ENCODE peak calls at places on chromosomes 16 and 17, in four cellular contexts. B is kidney, E is iris pigment epithelial cell, R is skeletal muscle cell. N is an unnamed sample.

GRCh38 chr17:50863221-50863843 is 2.8 kb downstream of the TOB1 start:
- DNase-seq in B (no peak), R (no peak), E (peak), N (no peak)

GRCh38 chr17:11980813-11981212 is 16.5 kb downstream of the ZNF18 start:
- DNase-seq in E (peak), R (no peak), B (no peak), N (no peak)

GRCh38 chr17:61249649-61250301 is 149.9 kb upstream of the TBX2 start:
- DNase-seq in B (no peak), E (peak), R (no peak), N (no peak)

GRCh38 chr17:1486802-1487695 is 5.4 kb downstream of the MYO1C start:
- DNase-seq in B (peak), E (peak), R (no peak), N (no peak)

GRCh38 chr17:5762191-5762590 is 177.9 kb upstream of the NLRP1 start:
- DNase-seq in E (peak), B (no peak), R (no peak), N (no peak)

GRCh38 chr16:73326770-73327470 is 279.0 kb upstream of the ZFHX3 start:
- DNase-seq in R (no peak), E (no peak), B (no peak), N (no peak)

GRCh38 chr17:77160032-77160876 is 19.5 kb downstream of the SEC14L1 start:
- DNase-seq in B (no peak), R (no peak), E (no peak), N (no peak)

GRCh38 chr17:45935710-45936509 is 41.6 kb downstream of the MAPT start:
- DNase-seq in B (no peak), R (no peak), E (no peak), N (no peak)

GRCh38 chr17:82753516-82753915 is 1.7 kb downstream of the TBCD start:
- DNase-seq in E (no peak), B (no peak), R (no peak), N (no peak)

GRCh38 chr16:86515780-86516617 is 5.7 kb downstream of the FOXF1 start:
- DNase-seq in B (peak), E (peak), R (no peak), N (no peak)

GRCh38 chr16:8959921-8960787 is 3.6 kb downstream of the USP7 start:
- DNase-seq in R (no peak), B (no peak), E (no peak), N (no peak)

GRCh38 chr17:19867094-19867653 is 562 bp downstream of the ULK2 start:
- DNase-seq in B (peak), R (peak), E (peak), N (peak)

GRCh38 chr17:9240659-9241370 is 219.5 kb downstream of the NTN1 start:
- DNase-seq in R (no peak), B (peak), E (no peak), N (no peak)

GRCh38 chr17:28174352-28175046 is 132.0 kb downstream of the NLK start:
- DNase-seq in E (no peak), R (no peak), B (no peak), N (no peak)

GRCh38 chr17:47611372-47612350 is 38.1 kb upstream of the KPNB1 start:
- DNase-seq in R (no peak), E (peak), B (no peak), N (no peak)

GRCh38 chr16:57761957-57762356 is 26.4 kb downstream of the KATNB1 start:
- DNase-seq in E (no peak), B (peak), R (no peak), N (no peak)

GRCh38 chr16:74035816-74036215 is 260.8 kb upstream of the PSMD7 start:
- DNase-seq in B (no peak), E (peak), R (no peak), N (no peak)

GRCh38 chr16:67104845-67105244 is 4.9 kb upstream of the PHAF1 start:
- DNase-seq in E (no peak), R (no peak), B (no peak), N (no peak)